ENCODE peak calls at places on chromosomes 4 and X, in four cellular contexts. One of them, this sample, is unnamed.

GRCh38 chr4:185255868-185256267 is 46.5 kb downstream of the SNX25 start:
- DNase-seq in K562: no peak
- DNase-seq in HCT116: no peak
- DNase-seq in HepG2: no peak
- DNase-seq in this sample: no peak

GRCh38 chr4:992297-993110 is 700 bp downstream of the SLC26A1 start:
- DNase-seq in K562: peak
- DNase-seq in HCT116: no peak
- DNase-seq in HepG2: peak
- DNase-seq in this sample: peak

GRCh38 chrX:139965421-139965820 is at the start of gene CXorf66:
- DNase-seq in K562: no peak
- DNase-seq in HCT116: no peak
- DNase-seq in HepG2: no peak
- DNase-seq in this sample: no peak

GRCh38 chr4:184807797-184808718 is 17.7 kb downstream of the ACSL1 start:
- DNase-seq in K562: no peak
- DNase-seq in HCT116: no peak
- DNase-seq in HepG2: peak
- DNase-seq in this sample: no peak

GRCh38 chr4:78693777-78694456 is 82.2 kb upstream of the BMP2K start:
- DNase-seq in K562: no peak
- DNase-seq in HCT116: no peak
- DNase-seq in HepG2: no peak
- DNase-seq in this sample: no peak

GRCh38 chrX:7522860-7523259 is 320.1 kb upstream of the VCX start:
- DNase-seq in K562: no peak
- DNase-seq in HCT116: no peak
- DNase-seq in HepG2: no peak
- DNase-seq in this sample: no peak

GRCh38 chr4:98260047-98260578 is 1.1 kb upstream of the RAP1GDS1 start:
- DNase-seq in K562: peak
- DNase-seq in HCT116: peak
- DNase-seq in HepG2: peak
- DNase-seq in this sample: no peak

GRCh38 chrX:48531359-48531954 is 8.1 kb upstream of the TBC1D25 start:
- DNase-seq in K562: peak
- DNase-seq in HCT116: no peak
- DNase-seq in HepG2: no peak
- DNase-seq in this sample: no peak

GRCh38 chr4:15778742-15779231 is 659 bp downstream of the CD38 start:
- DNase-seq in K562: no peak
- DNase-seq in HCT116: no peak
- DNase-seq in HepG2: no peak
- DNase-seq in this sample: no peak

GRCh38 chrX:69317721-69318120 is 152.5 kb upstream of the PJA1 start:
- DNase-seq in K562: no peak
- DNase-seq in HCT116: no peak
- DNase-seq in HepG2: no peak
- DNase-seq in this sample: no peak

GRCh38 chr4:133483600-133484246 is 334.6 kb downstream of the PCDH10 start:
- DNase-seq in K562: no peak
- DNase-seq in HCT116: peak
- DNase-seq in HepG2: peak
- DNase-seq in this sample: no peak

GRCh38 chr4:98603683-98604573 is 54.5 kb downstream of the TSPAN5 start:
- DNase-seq in K562: no peak
- DNase-seq in HCT116: no peak
- DNase-seq in HepG2: no peak
- DNase-seq in this sample: no peak

GRCh38 chrX:115413246-115413878 is 123.8 kb downstream of the LUZP4 start:
- DNase-seq in K562: no peak
- DNase-seq in HCT116: no peak
- DNase-seq in HepG2: no peak
- DNase-seq in this sample: no peak

GRCh38 chr4:8478801-8479744 is 38.5 kb downstream of the TRMT44 start:
- DNase-seq in K562: peak
- DNase-seq in HCT116: no peak
- DNase-seq in HepG2: no peak
- DNase-seq in this sample: no peak

GRCh38 chrX:12013220-12013619 is 125.1 kb upstream of the FRMPD4 start:
- DNase-seq in K562: no peak
- DNase-seq in HCT116: no peak
- DNase-seq in HepG2: no peak
- DNase-seq in this sample: no peak

GRCh38 chr4:112840061-112840460 is 203.1 kb downstream of the LARP7 start:
- DNase-seq in K562: no peak
- DNase-seq in HCT116: no peak
- DNase-seq in HepG2: no peak
- DNase-seq in this sample: no peak

GRCh38 chr4:183747931-183748664 is 89.0 kb downstream of the TRAPPC11 start:
- DNase-seq in K562: no peak
- DNase-seq in HCT116: no peak
- DNase-seq in HepG2: no peak
- DNase-seq in this sample: no peak

GRCh38 chr4:3823496-3824341 is 57.5 kb downstream of the ADRA2C start:
- DNase-seq in K562: no peak
- DNase-seq in HCT116: no peak
- DNase-seq in HepG2: peak
- DNase-seq in this sample: no peak

GRCh38 chr4:3683744-3684421 is 82.3 kb upstream of the ADRA2C start:
- DNase-seq in K562: no peak
- DNase-seq in HCT116: no peak
- DNase-seq in HepG2: no peak
- DNase-seq in this sample: no peak

GRCh38 chrX:23727206-23727605 is 15.9 kb downstream of the ACOT9 start:
- DNase-seq in K562: no peak
- DNase-seq in HCT116: no peak
- DNase-seq in HepG2: no peak
- DNase-seq in this sample: no peak

GRCh38 chr4:113825272-113825671 is 63.7 kb upstream of the CAMK2D start:
- DNase-seq in K562: no peak
- DNase-seq in HCT116: no peak
- DNase-seq in HepG2: no peak
- DNase-seq in this sample: no peak

GRCh38 chrX:119753639-119754257 is 4.6 kb upstream of the SOWAHD start:
- DNase-seq in K562: peak
- DNase-seq in HCT116: peak
- DNase-seq in HepG2: peak
- DNase-seq in this sample: peak

GRCh38 chrX:141220342-141221008 is 21.8 kb downstream of the SPANXC start:
- DNase-seq in K562: no peak
- DNase-seq in HCT116: no peak
- DNase-seq in HepG2: no peak
- DNase-seq in this sample: peak

GRCh38 chrX:136750364-136750763 is 30.4 kb downstream of the ARHGEF6 start:
- DNase-seq in K562: no peak
- DNase-seq in HCT116: no peak
- DNase-seq in HepG2: no peak
- DNase-seq in this sample: no peak

GRCh38 chr4:173752610-173753009 is 222.6 kb upstream of the HAND2 start:
- DNase-seq in K562: peak
- DNase-seq in HCT116: peak
- DNase-seq in HepG2: peak
- DNase-seq in this sample: no peak

GRCh38 chrX:8760021-8760420 is 28.1 kb upstream of the ANOS1 start:
- DNase-seq in K562: no peak
- DNase-seq in HCT116: no peak
- DNase-seq in HepG2: no peak
- DNase-seq in this sample: no peak

GRCh38 chr4:26148925-26149324 is 171.9 kb upstream of the RBPJ start:
- DNase-seq in K562: no peak
- DNase-seq in HCT116: no peak
- DNase-seq in HepG2: no peak
- DNase-seq in this sample: no peak

GRCh38 chr4:36273276-36273675 is 8.1 kb upstream of the DTHD1 start:
- DNase-seq in K562: no peak
- DNase-seq in HCT116: no peak
- DNase-seq in HepG2: no peak
- DNase-seq in this sample: no peak

GRCh38 chr4:134518574-134519217 is 317.1 kb upstream of the PABPC4L start:
- DNase-seq in K562: no peak
- DNase-seq in HCT116: no peak
- DNase-seq in HepG2: no peak
- DNase-seq in this sample: no peak

GRCh38 chr4:51843309-51844156 is 580 bp downstream of the DCUN1D4 start:
- DNase-seq in K562: peak
- DNase-seq in HCT116: no peak
- DNase-seq in HepG2: peak
- DNase-seq in this sample: no peak

GRCh38 chr4:110381784-110382183 is 94.2 kb upstream of the ENPEP start:
- DNase-seq in K562: no peak
- DNase-seq in HCT116: no peak
- DNase-seq in HepG2: no peak
- DNase-seq in this sample: no peak

GRCh38 chr4:94127707-94128328 is 79.8 kb upstream of the SMARCAD1 start:
- DNase-seq in K562: peak
- DNase-seq in HCT116: peak
- DNase-seq in HepG2: peak
- DNase-seq in this sample: no peak

GRCh38 chr4:86442881-86443280 is 83.0 kb upstream of the MAPK10 start:
- DNase-seq in K562: no peak
- DNase-seq in HCT116: no peak
- DNase-seq in HepG2: no peak
- DNase-seq in this sample: no peak

GRCh38 chrX:4670606-4671005 is 957.2 kb upstream of the PRKX start:
- DNase-seq in K562: no peak
- DNase-seq in HCT116: no peak
- DNase-seq in HepG2: no peak
- DNase-seq in this sample: no peak

GRCh38 chrX:1393871-1394615 is 2.1 kb upstream of the SLC25A6 start:
- DNase-seq in K562: no peak
- DNase-seq in HCT116: no peak
- DNase-seq in HepG2: no peak
- DNase-seq in this sample: no peak

GRCh38 chr4:127782275-127783025 is at the start of gene HSPA4L:
- DNase-seq in K562: peak
- DNase-seq in HCT116: peak
- DNase-seq in HepG2: peak
- DNase-seq in this sample: peak

GRCh38 chr4:126915999-126916625 is 716.6 kb upstream of the INTU start:
- DNase-seq in K562: no peak
- DNase-seq in HCT116: no peak
- DNase-seq in HepG2: no peak
- DNase-seq in this sample: no peak

GRCh38 chrX:21658152-21658737 is at the start of gene KLHL34:
- DNase-seq in K562: no peak
- DNase-seq in HCT116: no peak
- DNase-seq in HepG2: no peak
- DNase-seq in this sample: no peak

GRCh38 chr4:28279249-28279648 is 1418.6 kb downstream of the STIM2 start:
- DNase-seq in K562: no peak
- DNase-seq in HCT116: no peak
- DNase-seq in HepG2: no peak
- DNase-seq in this sample: no peak

GRCh38 chr4:28278676-28279075 is 1418.0 kb downstream of the STIM2 start:
- DNase-seq in K562: no peak
- DNase-seq in HCT116: no peak
- DNase-seq in HepG2: no peak
- DNase-seq in this sample: no peak

GRCh38 chr4:28277931-28278330 is 1417.3 kb downstream of the STIM2 start:
- DNase-seq in K562: no peak
- DNase-seq in HCT116: no peak
- DNase-seq in HepG2: no peak
- DNase-seq in this sample: no peak
- TF ChIP-seq TCF7L2 in K562: no peak
- TF ChIP-seq TCF7L2 in HCT116: no peak
- TF ChIP-seq TCF7L2 in HepG2: no peak
- TF ChIP-seq TCF7L2 in this sample: no peak

GRCh38 chr4:40584517-40585141 is 45.0 kb downstream of the RBM47 start:
- DNase-seq in K562: no peak
- DNase-seq in HCT116: no peak
- DNase-seq in HepG2: no peak
- DNase-seq in this sample: no peak

GRCh38 chr4:40579983-40580382 is 49.7 kb downstream of the RBM47 start:
- DNase-seq in K562: no peak
- DNase-seq in HCT116: no peak
- DNase-seq in HepG2: no peak
- DNase-seq in this sample: no peak

GRCh38 chr4:40582413-40582812 is 47.3 kb downstream of the RBM47 start:
- DNase-seq in K562: no peak
- DNase-seq in HCT116: no peak
- DNase-seq in HepG2: no peak
- DNase-seq in this sample: no peak

GRCh38 chr4:40583850-40584439 is 45.7 kb downstream of the RBM47 start:
- DNase-seq in K562: no peak
- DNase-seq in HCT116: no peak
- DNase-seq in HepG2: no peak
- DNase-seq in this sample: no peak

GRCh38 chr4:40581254-40582140 is 48.2 kb downstream of the RBM47 start:
- DNase-seq in K562: no peak
- DNase-seq in HCT116: no peak
- DNase-seq in HepG2: no peak
- DNase-seq in this sample: no peak
- H3K27ac ChIP-seq in K562: no peak
- H3K27ac ChIP-seq in HCT116: no peak
- H3K27ac ChIP-seq in HepG2: no peak
- H3K27ac ChIP-seq in this sample: no peak

DNA sequence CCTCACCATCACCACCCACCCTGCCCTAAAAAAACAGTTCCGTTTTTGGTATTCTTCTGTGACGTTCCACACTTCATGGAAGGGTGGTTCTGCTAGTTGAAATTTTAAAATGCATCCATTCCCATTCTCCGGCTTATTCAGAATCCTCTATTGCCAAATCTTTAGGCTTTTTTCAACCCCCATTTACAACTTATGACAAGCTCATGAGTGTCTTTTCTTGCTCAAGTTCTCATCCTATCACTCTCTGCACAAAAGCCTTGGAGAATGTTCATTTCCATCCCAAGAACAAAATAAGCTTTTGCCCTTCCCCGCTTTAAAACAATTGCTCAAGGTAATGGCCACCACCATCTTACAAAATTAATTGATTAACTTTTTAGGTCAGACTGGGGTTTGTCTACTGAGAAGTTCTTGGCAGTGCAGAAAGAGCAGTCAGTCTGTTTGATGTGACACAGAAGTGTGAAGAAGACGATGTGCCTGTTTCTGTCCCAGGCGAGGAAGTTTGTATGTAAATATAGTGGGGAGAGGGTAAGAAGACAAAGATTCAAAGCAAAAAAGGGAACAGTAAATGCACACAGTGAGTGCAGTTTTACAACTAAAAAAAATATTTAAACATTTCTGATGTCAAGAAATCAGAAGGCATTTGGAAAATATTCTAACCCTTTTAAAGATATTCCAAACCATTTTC is 264.7 kb downstream of the RAPGEF2 start:
- DNase-seq in K562: no peak
- DNase-seq in HCT116: no peak
- DNase-seq in HepG2: no peak
- DNase-seq in this sample: no peak
- TF ChIP-seq TCF7L2 in K562: no peak
- TF ChIP-seq TCF7L2 in HCT116: no peak
- TF ChIP-seq TCF7L2 in HepG2: no peak
- TF ChIP-seq TCF7L2 in this sample: no peak

GRCh38 chrX:134480061-134480460 is 20.1 kb downstream of the HPRT1 start:
- DNase-seq in K562: no peak
- DNase-seq in HCT116: no peak
- DNase-seq in HepG2: no peak
- DNase-seq in this sample: no peak
- H3K27ac ChIP-seq in K562: no peak
- H3K27ac ChIP-seq in HCT116: no peak
- H3K27ac ChIP-seq in HepG2: no peak
- H3K27ac ChIP-seq in this sample: no peak

This sample was measured in Panc1.